ENCODE peak calls at places on chromosomes 5 and 9, in five cellular contexts. O is neuronal stem cell, F is mesendoderm, L is H9, C is H1. Z is an unnamed sample.
A peak's percentile ranks its signal among the peaks of the same experiment; 100 is the strongest.

GRCh38 chr5:179766021-179766725 is 27.6 kb upstream of the LTC4S start:
- DNase-seq in O (no peak), F (no peak), L (no peak), C (no peak), Z (peak; percentile 72)

GRCh38 chr5:133905494-133905893 is 62.9 kb downstream of the C5orf15 start:
- DNase-seq in O (no peak), F (peak; percentile 25), L (no peak), C (no peak), Z (no peak)

GRCh38 chr5:108661590-108662219 is 86.0 kb upstream of the FER start:
- DNase-seq in O (no peak), F (no peak), L (no peak), C (no peak), Z (peak; percentile 47)

GRCh38 chr9:104177003-104177611 is 83.0 kb downstream of the SMC2 start:
- DNase-seq in O (no peak), F (peak; percentile 26), L (no peak), C (no peak), Z (no peak)

GRCh38 chr5:177003649-177004048 is 2.9 kb downstream of the UIMC1 start:
- DNase-seq in O (no peak), F (no peak), L (no peak), C (no peak), Z (no peak)

GRCh38 chr5:133882801-133883200 is 85.6 kb downstream of the C5orf15 start:
- DNase-seq in O (no peak), F (no peak), L (no peak), C (no peak), Z (no peak)

GRCh38 chr5:10250804-10251276 is 760 bp downstream of the CCT5 start:
- DNase-seq in O (no peak), F (peak; percentile 42), L (no peak), C (no peak), Z (peak; percentile 41)

GRCh38 chr5:53350991-53351770 is 129.2 kb upstream of the FST start:
- DNase-seq in O (no peak), F (peak; percentile 49), L (no peak), C (no peak), Z (peak; percentile 37)

GRCh38 chr5:150153957-150154617 is 1.6 kb downstream of the PDGFRB start:
- DNase-seq in O (no peak), F (peak; percentile 78), L (no peak), C (no peak), Z (peak; percentile 80)

GRCh38 chr9:76227165-76227564 is 167.1 kb downstream of the RFK start:
- DNase-seq in O (no peak), F (no peak), L (no peak), C (no peak), Z (no peak)

GRCh38 chr5:173537228-173537627 is 79.2 kb downstream of the BOD1 start:
- DNase-seq in O (no peak), F (no peak), L (no peak), C (no peak), Z (no peak)

GRCh38 chr5:128927644-128928043 is 37.6 kb upstream of the SLC27A6 start:
- DNase-seq in O (no peak), F (no peak), L (no peak), C (no peak), Z (no peak)

GRCh38 chr5:178078197-178078995 is 34.9 kb upstream of the N4BP3 start:
- DNase-seq in O (no peak), F (no peak), L (no peak), C (no peak), Z (peak; percentile 82)

GRCh38 chr5:107232793-107233192 is 437.9 kb downstream of the EFNA5 start:
- DNase-seq in O (no peak), F (peak; percentile 10), L (no peak), C (no peak), Z (no peak)

GRCh38 chr5:145981612-145982571 is 45.5 kb downstream of the SH3RF2 start:
- DNase-seq in O (no peak), F (no peak), L (no peak), C (no peak), Z (no peak)

GRCh38 chr5:178116406-178116885 is 3.1 kb downstream of the N4BP3 start:
- DNase-seq in O (no peak), F (no peak), L (peak; percentile 68), C (no peak), Z (no peak)

GRCh38 chr5:176737746-176738699 is 72.3 kb upstream of the UNC5A start:
- DNase-seq in O (no peak), F (no peak), L (peak; percentile 15), C (no peak), Z (no peak)

GRCh38 chr5:114412509-114413171 is 50.8 kb downstream of the KCNN2 start:
- DNase-seq in O (no peak), F (no peak), L (no peak), C (no peak), Z (peak; percentile 97)

GRCh38 chr9:107612136-107612535 is 122.6 kb upstream of the KLF4 start:
- DNase-seq in O (no peak), F (no peak), L (no peak), C (no peak), Z (no peak)

GRCh38 chr9:86637515-86637914 is 283.3 kb upstream of the TUT7 start:
- DNase-seq in O (peak; percentile 89), F (peak; percentile 79), L (peak; percentile 83), C (peak; percentile 47), Z (peak; percentile 39)

GRCh38 chr5:61837788-61838187 is 468.2 kb upstream of the KIF2A start:
- DNase-seq in O (no peak), F (no peak), L (no peak), C (no peak), Z (no peak)

GRCh38 chr5:400282-401215 is 42.4 kb upstream of the EXOC3 start:
- DNase-seq in O (no peak), F (no peak), L (no peak), C (no peak), Z (peak; percentile 82)

GRCh38 chr9:83622814-83623633 is at the start of gene IDNK:
- DNase-seq in O (peak; percentile 58), F (peak; percentile 78), L (peak; percentile 70), C (no peak), Z (peak; percentile 24)

GRCh38 chr5:94276751-94277150 is 341.7 kb downstream of the KIAA0825 start:
- DNase-seq in O (no peak), F (peak; percentile 28), L (no peak), C (no peak), Z (no peak)

DNA sequence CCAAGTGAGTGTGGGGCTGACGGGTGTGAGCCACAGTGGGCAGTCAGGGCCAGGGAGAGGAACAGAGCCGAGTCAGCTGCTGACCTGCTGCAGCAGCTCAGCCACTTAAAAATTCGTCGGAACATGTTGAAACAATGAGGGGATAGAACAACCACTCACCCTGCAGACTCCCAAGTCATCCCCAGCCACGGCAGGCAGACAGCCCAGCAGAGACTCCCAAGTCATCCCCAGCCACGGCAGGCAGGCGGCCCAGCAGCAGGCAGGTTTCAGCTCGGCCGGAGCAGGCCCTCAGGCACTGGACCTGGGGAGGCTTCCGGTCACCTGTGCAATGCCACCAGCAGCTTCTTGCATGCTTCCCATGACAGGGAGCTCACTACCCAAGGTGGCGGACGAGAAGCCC is 108.8 kb downstream of the VAV2 start:
- DNase-seq in O (no peak), F (no peak), L (no peak), C (no peak), Z (no peak)
- H2BK120ac ChIP-seq in O (no peak overlapping the region), F (no peak overlapping the region), L (no peak overlapping the region), C (no peak overlapping the region), Z (no peak overlapping the region)

DNA sequence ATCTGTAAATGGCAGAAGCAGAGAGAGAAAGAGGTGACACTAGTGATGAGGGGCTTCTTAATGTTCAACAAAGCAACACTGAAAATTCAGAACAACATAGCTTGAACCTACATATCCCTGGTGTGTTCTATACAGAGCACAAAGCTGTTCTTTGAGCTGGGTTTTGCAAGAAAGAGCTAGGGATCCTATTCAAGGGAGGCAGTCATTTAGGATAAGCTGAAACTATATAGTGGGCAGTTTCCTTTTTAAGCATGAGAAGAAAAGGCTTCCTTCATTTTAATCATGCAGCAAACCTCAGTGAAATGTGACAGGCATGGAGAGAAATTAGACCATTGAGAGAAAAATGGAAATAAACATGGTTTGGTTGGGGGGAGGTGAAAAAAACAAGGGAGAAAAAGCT is 45.6 kb upstream of the RAI14 start:
- DNase-seq in O (peak; percentile 5), F (no peak), L (no peak), C (no peak), Z (no peak)
- H2BK5ac ChIP-seq in O (no peak overlapping the region), F (no peak overlapping the region), L (no peak overlapping the region), C (no peak overlapping the region), Z (peak overlapping the region; percentile 98)

GRCh38 chr9:137266589-137267453 is 10.7 kb upstream of the TOR4A start:
- DNase-seq in O (no peak), F (no peak), L (no peak), C (no peak), Z (no peak)
- H2BK120ac ChIP-seq in O (no peak overlapping the region), F (no peak overlapping the region), L (no peak overlapping the region), C (no peak overlapping the region), Z (no peak overlapping the region)

GRCh38 chr5:110945874-110946436 is 125.6 kb upstream of the TSLP start:
- DNase-seq in O (no peak), F (no peak), L (no peak), C (no peak), Z (no peak)

DNA sequence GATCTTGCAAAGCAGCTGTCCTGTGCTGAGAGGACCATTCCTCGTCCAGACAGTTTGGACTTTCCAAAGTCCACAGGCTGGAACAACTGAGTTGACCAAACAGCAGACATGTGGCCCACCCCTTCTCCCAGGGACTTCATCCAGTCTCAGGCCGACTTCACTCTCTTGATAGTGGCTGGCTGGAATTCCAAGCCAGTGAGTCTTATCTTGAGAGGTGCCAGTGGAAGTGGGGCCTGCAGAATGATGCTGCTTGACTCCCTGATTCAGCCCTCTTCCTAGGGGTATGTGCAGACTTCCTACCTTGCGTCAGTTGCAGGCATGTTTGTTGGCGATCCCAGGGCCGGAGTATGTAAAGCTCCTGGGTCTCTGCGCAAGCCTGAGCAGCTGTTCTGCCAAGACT is 131.4 kb upstream of the TSLP start:
- DNase-seq in O (no peak), F (no peak), L (no peak), C (no peak), Z (peak; percentile 48)
- H2BK5ac ChIP-seq in O (no peak overlapping the region), F (no peak overlapping the region), L (no peak overlapping the region), C (no peak overlapping the region), Z (no peak overlapping the region)

GRCh38 chr9:134367796-134368490 is 41.7 kb downstream of the RXRA start:
- DNase-seq in O (no peak), F (no peak), L (no peak), C (no peak), Z (no peak)

GRCh38 chr9:134365791-134366222 is 39.6 kb downstream of the RXRA start:
- DNase-seq in O (peak; percentile 17), F (peak; percentile 33), L (peak; percentile 41), C (no peak), Z (no peak)

GRCh38 chr9:134368571-134368970 is 42.3 kb downstream of the RXRA start:
- DNase-seq in O (no peak), F (no peak), L (no peak), C (no peak), Z (no peak)

GRCh38 chr9:134366223-134367031 is 40.2 kb downstream of the RXRA start:
- DNase-seq in O (no peak), F (no peak), L (no peak), C (no peak), Z (peak; percentile 83)

GRCh38 chr9:134367061-134367460 is 40.8 kb downstream of the RXRA start:
- DNase-seq in O (no peak), F (no peak), L (no peak), C (no peak), Z (no peak)
- H2BK120ac ChIP-seq in O (no peak overlapping the region), F (no peak overlapping the region), L (no peak overlapping the region), C (no peak overlapping the region), Z (no peak overlapping the region)

GRCh38 chr5:142170254-142170953 is 61.8 kb downstream of the NDFIP1 start:
- DNase-seq in O (no peak), F (peak; percentile 69), L (no peak), C (no peak), Z (no peak)
- H2BK5ac ChIP-seq in O (no peak overlapping the region), F (peak overlapping the region; percentile 18), L (no peak overlapping the region), C (no peak overlapping the region), Z (no peak overlapping the region)

GRCh38 chr5:84383816-84384603 is 670 bp downstream of the EDIL3 start:
- DNase-seq in O (peak; percentile 67), F (peak; percentile 71), L (peak; percentile 85), C (peak; percentile 49), Z (peak; percentile 70)
- H2BK120ac ChIP-seq in O (no peak overlapping the region), F (no peak overlapping the region), L (no peak overlapping the region), C (no peak overlapping the region), Z (peak overlapping the region; percentile 82)